ENCODE peak calls at places on chromosomes 5 and 9, in ten cellular contexts. U is sigmoid colon, G is lower leg skin, L is K562, M is Peyer's patch, A is esophagus squamous epithelium, X is breast epithelium, O is ovary, E is heart left ventricle, W is body of pancreas. N is an unnamed sample.

GRCh38 chr9:131667576-131667975 is 72.3 kb downstream of the RAPGEF1 start:
- DNase-seq in M (no peak), L (no peak), G (no peak), U (no peak), X (no peak), A (no peak), W (no peak), E (no peak), O (no peak), N (no peak)

GRCh38 chr5:56451742-56452141 is 218.6 kb upstream of the ANKRD55 start:
- DNase-seq in X (no peak), M (no peak), W (no peak), G (no peak), L (no peak), U (no peak), A (no peak), O (no peak), E (no peak), N (no peak)

GRCh38 chr9:122816163-122816867 is 12.1 kb downstream of the PDCL start:
- DNase-seq in X (no peak), O (peak; percentile 26), G (peak; percentile 30), U (no peak), E (peak; percentile 61), A (no peak), W (peak; percentile 13), L (no peak), M (peak; percentile 71), N (no peak)

GRCh38 chr5:12003680-12004079 is 99.4 kb upstream of the CTNND2 start:
- DNase-seq in O (no peak), M (no peak), A (no peak), L (no peak), X (no peak), W (no peak), E (no peak), U (no peak), G (no peak), N (no peak)

GRCh38 chr5:4000960-4001359 is 405.3 kb downstream of the IRX1 start:
- DNase-seq in E (no peak), O (no peak), L (no peak), A (no peak), W (no peak), G (no peak), X (no peak), U (no peak), M (no peak), N (no peak)

GRCh38 chr5:93585054-93585751 is 2.2 kb downstream of the NR2F1 start:
- DNase-seq in M (no peak), L (no peak), W (peak; percentile 57), X (no peak), G (no peak), A (no peak), E (no peak), O (peak; percentile 63), U (peak; percentile 69), N (no peak)

GRCh38 chr5:179113945-179114641 is 53.9 kb downstream of the ZNF354C start:
- DNase-seq in W (no peak), U (peak; percentile 19), E (no peak), O (no peak), X (peak; percentile 17), G (peak; percentile 4), M (peak; percentile 37), A (no peak), L (no peak), N (no peak)

GRCh38 chr9:131422241-131422792 is 28.4 kb downstream of the PRRC2B start:
- DNase-seq in W (peak; percentile 46), O (no peak), M (peak; percentile 58), E (peak; percentile 33), G (no peak), U (no peak), X (peak; percentile 72), L (no peak), A (no peak), N (no peak)

GRCh38 chr9:104869801-104870200 is 58.2 kb downstream of the ABCA1 start:
- DNase-seq in E (no peak), W (no peak), U (no peak), L (no peak), M (no peak), X (no peak), A (no peak), G (no peak), O (no peak), N (no peak)

GRCh38 chr5:113081881-113082546 is 105.4 kb downstream of the DCP2 start:
- DNase-seq in L (no peak), U (no peak), O (no peak), A (no peak), G (no peak), X (no peak), M (no peak), E (no peak), W (no peak), N (peak; percentile 67)

GRCh38 chr5:102737161-102737560 is 17.9 kb upstream of the PAM start:
- DNase-seq in U (no peak), W (no peak), E (no peak), M (no peak), O (no peak), X (no peak), G (no peak), A (no peak), L (no peak), N (no peak)

GRCh38 chr5:133524597-133524996 is 87.7 kb downstream of the FSTL4 start:
- DNase-seq in X (no peak), W (no peak), L (no peak), A (no peak), G (no peak), E (no peak), O (no peak), M (no peak), U (no peak), N (no peak)

GRCh38 chr5:9149988-9150387 is 395.9 kb downstream of the SEMA5A start:
- DNase-seq in G (no peak), U (no peak), L (no peak), W (no peak), M (no peak), E (no peak), O (no peak), A (no peak), X (no peak), N (peak; percentile 13)

GRCh38 chr9:107733530-107733907 is 243.9 kb upstream of the KLF4 start:
- DNase-seq in M (peak; percentile 74), L (no peak), E (peak; percentile 45), X (no peak), W (peak; percentile 23), A (no peak), G (peak; percentile 84), U (peak; percentile 90), O (peak; percentile 66), N (no peak)

GRCh38 chr9:2026598-2026997 is 11.5 kb downstream of the SMARCA2 start:
- DNase-seq in W (no peak), O (no peak), M (no peak), U (no peak), G (no peak), A (no peak), X (no peak), L (no peak), E (no peak), N (no peak)

GRCh38 chr9:2026181-2026580 is 11.0 kb downstream of the SMARCA2 start:
- DNase-seq in X (no peak), O (no peak), A (no peak), L (no peak), U (no peak), E (no peak), M (no peak), W (no peak), G (no peak), N (no peak)

GRCh38 chr9:2028888-2029287 is 13.7 kb downstream of the SMARCA2 start:
- DNase-seq in L (no peak), X (no peak), G (no peak), W (no peak), U (no peak), O (no peak), A (no peak), E (no peak), M (no peak), N (no peak)

GRCh38 chr9:2029666-2030170 is 14.6 kb downstream of the SMARCA2 start:
- DNase-seq in O (no peak), U (no peak), A (no peak), G (no peak), M (no peak), W (no peak), E (no peak), X (no peak), L (no peak), N (no peak)

GRCh38 chr9:2027761-2028160 is 12.6 kb downstream of the SMARCA2 start:
- DNase-seq in E (no peak), G (no peak), O (no peak), W (no peak), M (no peak), L (no peak), X (no peak), A (no peak), U (no peak), N (no peak)
- TF ChIP-seq POLR2A in E (no peak), G (no peak), O (no peak), W (no peak), M (no peak), L (no peak), X (no peak), A (no peak), U (no peak), N (no peak)

GRCh38 chr5:168179185-168179584 is 112.3 kb upstream of the WWC1 start:
- DNase-seq in L (no peak), E (no peak), A (no peak), U (peak; percentile 86), W (no peak), O (no peak), G (no peak), X (no peak), M (no peak), N (no peak)
- TF ChIP-seq POLR2A in L (no peak), E (no peak), A (no peak), U (no peak), W (no peak), O (no peak), G (no peak), X (no peak), M (no peak), N (no peak)

GRCh38 chr5:176821441-176821840 is 11.1 kb downstream of the UNC5A start:
- DNase-seq in G (no peak), E (no peak), L (no peak), X (no peak), M (no peak), U (no peak), A (no peak), O (no peak), W (no peak), N (no peak)
- TF ChIP-seq POLR2A in G (no peak), E (no peak), L (no peak), X (no peak), M (no peak), U (no peak), A (no peak), O (no peak), W (no peak), N (no peak)

DNA sequence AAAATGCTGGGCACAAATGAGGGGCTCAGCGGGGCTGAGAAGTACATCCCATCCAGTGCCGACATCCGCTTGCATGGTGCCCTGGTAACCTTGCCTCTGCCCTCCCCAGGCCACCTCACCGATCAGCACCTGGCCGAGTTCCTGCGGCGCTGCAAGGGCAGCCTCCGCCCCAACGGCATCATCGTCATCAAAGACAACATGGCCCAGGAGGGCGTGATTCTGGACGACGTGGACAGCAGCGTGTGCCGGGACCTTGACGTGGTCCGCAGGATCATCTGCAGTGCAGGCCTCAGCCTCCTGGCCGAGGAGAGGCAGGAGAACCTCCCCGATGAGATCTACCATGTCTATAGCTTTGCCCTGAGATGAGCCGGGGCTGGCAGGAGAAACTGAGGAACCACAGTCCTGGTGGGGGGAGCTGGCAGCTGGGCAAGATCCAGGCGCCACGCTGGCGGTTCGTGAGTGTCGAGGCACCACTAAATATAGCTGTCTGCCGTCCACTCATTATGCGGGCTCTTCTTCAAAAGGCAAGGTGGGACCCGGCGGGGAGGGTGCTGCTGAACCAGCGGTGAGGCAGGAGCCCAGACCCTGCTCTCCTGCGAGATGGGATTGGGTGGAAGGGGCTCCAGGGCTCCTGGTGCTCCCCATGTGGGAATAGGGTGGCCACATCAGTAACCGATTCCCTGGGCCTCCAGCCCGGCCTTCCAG is 6.7 kb downstream of the ASB6 start:
- DNase-seq in M (no peak), U (no peak), O (peak; percentile 17), X (no peak), W (no peak), G (no peak), L (no peak), E (no peak), A (no peak), N (no peak)
- TF ChIP-seq POLR2A in M (no peak), U (no peak), O (no peak), X (no peak), W (no peak), G (no peak), L (peak; percentile 21), E (no peak), A (no peak), N (no peak)

N was measured in H54.